ENCODE peak calls at places on chromosomes 1 and 21, in five cellular contexts. X is PC-3, E is OCI-LY7, S is tibial artery, K is psoas muscle. I is an unnamed sample.

GRCh38 chr21:17343055-17343454 is 169.8 kb upstream of the CXADR start:
- DNase-seq in X (peak; percentile 17), E (peak; percentile 48), S (no peak), K (no peak), I (peak; percentile 13)

GRCh38 chr1:208455821-208456220 is 211.6 kb upstream of the PLXNA2 start:
- DNase-seq in X (peak; percentile 70), E (no peak), S (no peak), K (no peak), I (no peak)

GRCh38 chr21:20647603-20648002 is 350.6 kb upstream of the NCAM2 start:
- DNase-seq in X (peak; percentile 73), E (no peak), S (no peak), K (no peak), I (peak; percentile 21)

GRCh38 chr21:44517175-44517899 is 22.7 kb downstream of the KRTAP10-1 start:
- DNase-seq in X (no peak), E (peak; percentile 61), S (no peak), K (peak; percentile 42), I (peak; percentile 26)

GRCh38 chr21:33286600-33287456 is 20.7 kb downstream of the IL10RB start:
- DNase-seq in X (peak; percentile 82), E (no peak), S (no peak), K (no peak), I (peak; percentile 35)

GRCh38 chr1:53362851-53363642 is 35.2 kb upstream of the LRP8 start:
- DNase-seq in X (no peak), E (peak; percentile 17), S (peak; percentile 34), K (no peak), I (no peak)

GRCh38 chr1:213702703-213703102 is 285.1 kb upstream of the PROX1 start:
- DNase-seq in X (no peak), E (no peak), S (no peak), K (no peak), I (no peak)

GRCh38 chr1:182877331-182877730 is 38.2 kb downstream of the DHX9 start:
- DNase-seq in X (no peak), E (no peak), S (no peak), K (no peak), I (no peak)

GRCh38 chr1:199173356-199173755 is 534.5 kb downstream of the PTPRC start:
- DNase-seq in X (no peak), E (no peak), S (no peak), K (no peak), I (no peak)

GRCh38 chr1:11151854-11152612 is 37.1 kb upstream of the ANGPTL7 start:
- DNase-seq in X (peak; percentile 35), E (no peak), S (no peak), K (no peak), I (no peak)

GRCh38 chr1:241156231-241156965 is 200.6 kb downstream of the RGS7 start:
- DNase-seq in X (peak; percentile 97), E (no peak), S (no peak), K (no peak), I (peak; percentile 73)

GRCh38 chr1:43431676-43432075 is 22.1 kb downstream of the HYI start:
- DNase-seq in X (no peak), E (no peak), S (peak; percentile 37), K (no peak), I (no peak)

GRCh38 chr1:21216835-21217811 is 40.4 kb upstream of the EIF4G3 start:
- DNase-seq in X (peak; percentile 78), E (peak; percentile 71), S (no peak), K (peak; percentile 62), I (no peak)

GRCh38 chr1:10430216-10431064 is at the start of gene CENPS:
- DNase-seq in X (peak; percentile 88), E (peak; percentile 93), S (peak; percentile 92), K (peak; percentile 97), I (peak; percentile 97)

GRCh38 chr1:83641828-83642443 is 357.0 kb downstream of the TTLL7 start:
- DNase-seq in X (no peak), E (no peak), S (no peak), K (no peak), I (no peak)

GRCh38 chr1:46002751-46003150 is 129.7 kb downstream of the PIK3R3 start:
- DNase-seq in X (no peak), E (no peak), S (no peak), K (no peak), I (no peak)

GRCh38 chr21:45985471-45986315 is 4.1 kb downstream of the COL6A1 start:
- DNase-seq in X (no peak), E (no peak), S (peak; percentile 67), K (peak; percentile 33), I (no peak)

GRCh38 chr1:116820362-116820761 is 66.1 kb downstream of the CD2 start:
- DNase-seq in X (peak; percentile 45), E (no peak), S (no peak), K (no peak), I (peak; percentile 12)

GRCh38 chr21:29430581-29430980 is 131.9 kb downstream of the BACH1 start:
- DNase-seq in X (no peak), E (no peak), S (no peak), K (no peak), I (no peak)

GRCh38 chr1:159914252-159915018 is 10.9 kb downstream of the TAGLN2 start:
- DNase-seq in X (peak; percentile 95), E (no peak), S (no peak), K (no peak), I (no peak)

GRCh38 chr1:2250721-2251281 is 22.7 kb downstream of the SKI start:
- DNase-seq in X (no peak), E (no peak), S (no peak), K (peak; percentile 55), I (no peak)

DNA sequence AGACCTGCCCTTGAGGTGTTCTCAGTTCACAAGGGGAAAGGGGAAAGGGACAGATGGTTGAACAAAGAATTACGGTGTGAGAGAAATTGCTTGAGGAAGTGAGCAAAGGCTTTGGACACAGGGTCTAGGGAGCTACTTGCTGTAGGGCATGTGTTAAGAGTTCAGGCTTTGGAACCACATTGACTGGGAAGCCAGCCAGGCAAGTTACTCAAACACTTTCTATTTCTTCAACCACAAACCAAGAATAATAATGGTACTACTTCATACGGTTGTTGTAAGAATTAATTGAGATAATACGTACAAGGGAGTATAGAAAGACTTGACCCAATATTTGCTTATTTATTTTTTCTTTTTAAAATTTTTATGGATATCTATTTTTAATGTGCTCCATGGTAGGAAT is 26.6 kb downstream of the AK4 start:
- DNase-seq in X (peak; percentile 95), E (no peak), S (peak; percentile 87), K (peak; percentile 55), I (peak; percentile 86)
- TF ChIP-seq CTCF in X (no peak), E (no peak), S (no peak), K (no peak), I (no peak)

DNA sequence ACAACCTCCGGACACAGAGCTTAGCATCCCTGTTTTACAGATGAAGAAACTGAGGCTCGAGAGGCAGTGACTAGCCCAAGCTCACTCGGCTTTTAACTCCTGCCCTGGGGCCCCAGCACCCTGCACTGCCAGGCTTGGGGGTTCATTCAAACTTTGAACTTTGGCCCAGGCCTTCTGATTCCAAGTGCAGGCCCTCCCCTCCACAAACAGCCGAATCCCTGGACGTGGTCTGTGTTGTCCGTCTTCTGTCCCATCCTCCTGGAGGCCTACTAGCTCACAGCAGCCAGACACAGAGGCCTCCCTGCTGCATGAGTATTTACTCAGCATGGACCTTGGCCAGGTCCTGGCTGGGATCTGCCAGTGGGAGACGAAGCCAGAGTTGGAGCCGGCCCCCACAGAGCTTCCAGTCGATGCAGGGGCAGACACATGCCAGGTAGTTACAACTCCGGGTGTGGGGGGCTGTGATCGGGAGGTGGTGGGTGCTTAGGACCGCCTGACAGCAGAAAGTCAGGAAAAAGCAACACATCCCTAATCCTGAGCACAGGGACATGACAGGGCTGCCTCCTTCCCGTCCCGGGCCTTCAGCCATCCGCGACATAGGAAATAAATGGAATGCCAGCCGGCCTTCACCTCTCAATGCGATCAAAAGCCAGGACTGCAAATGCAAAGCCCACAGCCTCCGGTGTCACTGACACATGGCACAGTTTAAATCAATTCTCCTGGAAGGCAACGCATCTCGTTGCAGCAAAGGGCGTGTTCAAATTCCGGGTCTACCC is 7.4 kb downstream of the IFFO2 start:
- DNase-seq in X (no peak), E (no peak), S (peak; percentile 84), K (peak; percentile 70), I (no peak)
- H3K27ac ChIP-seq in X (no peak overlapping the region), E (no peak overlapping the region), S (peak overlapping the region; percentile 98), K (peak overlapping the region; percentile 74), I (peak overlapping the region; percentile 95)

DNA sequence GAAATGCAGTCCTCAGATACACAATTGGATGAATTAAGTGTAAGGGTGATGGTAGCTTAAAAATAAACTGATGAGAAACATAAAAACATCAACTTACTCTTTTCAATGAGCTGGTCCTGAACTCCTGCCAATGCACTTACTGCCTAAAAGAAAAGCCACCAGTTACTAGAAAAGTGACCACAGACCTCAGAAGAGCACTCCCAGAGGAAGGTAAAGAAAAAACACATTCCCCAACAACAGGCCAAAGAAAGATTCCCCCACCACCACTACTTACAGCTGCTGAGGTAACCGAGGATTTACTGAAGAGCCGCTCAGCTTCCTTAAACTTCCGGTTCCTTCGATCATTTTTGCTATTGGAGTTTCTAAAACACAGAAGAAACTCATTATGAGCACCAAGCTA is 5.4 kb downstream of the MEAF6 start:
- DNase-seq in X (peak; percentile 54), E (peak; percentile 32), S (no peak), K (no peak), I (no peak)
- TF ChIP-seq CTCF in X (peak; percentile 54), E (peak; percentile 68), S (no peak), K (no peak), I (peak; percentile 20)

GRCh38 chr1:149936992-149937705 is 470 bp upstream of the MTMR11 start:
- DNase-seq in X (peak; percentile 96), E (no peak), S (no peak), K (no peak), I (peak; percentile 90)
- H3K27ac ChIP-seq in X (peak overlapping the region; percentile 90), E (no peak overlapping the region), S (peak overlapping the region; percentile 90), K (peak overlapping the region; percentile 59), I (peak overlapping the region; percentile 96)

GRCh38 chr1:231933711-231934626 is 307.4 kb downstream of the DISC1 start:
- DNase-seq in X (no peak), E (no peak), S (no peak), K (no peak), I (no peak)

GRCh38 chr1:231935856-231936255 is 309.3 kb downstream of the DISC1 start:
- DNase-seq in X (no peak), E (no peak), S (no peak), K (no peak), I (no peak)

GRCh38 chr1:231931846-231932454 is 305.4 kb downstream of the DISC1 start:
- DNase-seq in X (peak; percentile 67), E (peak; percentile 19), S (no peak), K (no peak), I (no peak)

GRCh38 chr1:231937013-231937754 is 310.6 kb downstream of the DISC1 start:
- DNase-seq in X (peak; percentile 69), E (no peak), S (no peak), K (peak; percentile 85), I (no peak)

DNA sequence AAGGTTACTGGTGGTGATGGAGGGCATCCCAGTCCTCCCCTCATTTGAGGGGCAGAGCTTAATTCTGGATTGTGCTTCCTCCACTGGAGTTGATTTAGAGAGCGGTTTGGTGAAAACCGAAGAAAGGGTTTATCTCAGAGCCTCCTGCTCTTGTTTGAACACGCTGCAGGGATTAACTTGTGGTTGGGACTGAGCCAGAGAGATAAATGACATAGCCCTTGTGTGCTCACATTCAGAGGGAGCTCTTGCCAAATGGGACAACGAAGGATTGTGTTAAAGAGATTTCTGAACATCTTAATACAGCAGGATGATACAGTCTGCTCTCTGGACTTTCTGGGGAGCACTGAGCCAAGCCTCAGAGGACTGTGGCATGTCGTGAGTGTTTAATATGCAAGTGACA is 308.2 kb downstream of the DISC1 start:
- DNase-seq in X (peak; percentile 44), E (no peak), S (no peak), K (no peak), I (peak; percentile 20)
- TF ChIP-seq CTCF in X (no peak), E (no peak), S (no peak), K (no peak), I (no peak)

GRCh38 chr1:186420311-186420710 is 40.6 kb downstream of the PDC start:
- DNase-seq in X (no peak), E (no peak), S (no peak), K (no peak), I (no peak)
- H3K27ac ChIP-seq in X (no peak overlapping the region), E (no peak overlapping the region), S (no peak overlapping the region), K (no peak overlapping the region), I (no peak overlapping the region)

I was measured in RWPE1.